ENCODE peak calls at places on chromosomes 16 and 17, in six cellular contexts. P is AG04449, W is OCI-LY7, L is HAP-1, G is ascending aorta, V is ovary. Q is an unnamed sample.

GRCh38 chr17:38783227-38783626 is 16.1 kb downstream of the PIP4K2B start:
- DNase-seq in P (no peak), W (no peak), L (no peak), G (no peak), V (no peak), Q (no peak)

GRCh38 chr17:34452769-34453168 is 89.7 kb upstream of the CCL1 start:
- DNase-seq in P (no peak), W (no peak), L (peak), G (no peak), V (no peak), Q (no peak)

GRCh38 chr17:82128287-82128686 is 30.3 kb upstream of the FASN start:
- DNase-seq in P (no peak), W (no peak), L (no peak), G (no peak), V (no peak), Q (no peak)

GRCh38 chr16:30561212-30561816 is 3.1 kb upstream of the ZNF764 start:
- DNase-seq in P (no peak), W (no peak), L (no peak), G (no peak), V (peak), Q (no peak)

GRCh38 chr17:48586355-48586924 is 3.6 kb downstream of the HOXB3 start:
- DNase-seq in P (no peak), W (no peak), L (no peak), G (no peak), V (no peak), Q (no peak)

GRCh38 chr17:74731347-74731605 is 5.8 kb upstream of the RAB37 start:
- DNase-seq in P (no peak), W (no peak), L (no peak), G (no peak), V (no peak), Q (no peak)

GRCh38 chr17:82740906-82741759 is 5.7 kb downstream of the FN3K start:
- DNase-seq in P (no peak), W (peak), L (no peak), G (no peak), V (no peak), Q (peak)

GRCh38 chr16:4800290-4801041 is 2.0 kb downstream of the ROGDI start:
- DNase-seq in P (no peak), W (no peak), L (no peak), G (no peak), V (no peak), Q (peak)

GRCh38 chr17:52244689-52245088 is 86.2 kb upstream of the CA10 start:
- DNase-seq in P (no peak), W (no peak), L (no peak), G (no peak), V (no peak), Q (no peak)

GRCh38 chr16:77912617-77913016 is 109.7 kb upstream of the CLEC3A start:
- DNase-seq in P (no peak), W (no peak), L (no peak), G (no peak), V (no peak), Q (no peak)

GRCh38 chr17:43465049-43465448 is 18.7 kb upstream of the DHX8 start:
- DNase-seq in P (no peak), W (no peak), L (no peak), G (no peak), V (no peak), Q (no peak)

GRCh38 chr16:80337786-80338185 is 203.0 kb upstream of the DYNLRB2 start:
- DNase-seq in P (no peak), W (no peak), L (no peak), G (no peak), V (no peak), Q (no peak)

GRCh38 chr17:57670769-57671545 is 74.1 kb downstream of the CCDC182 start:
- DNase-seq in P (no peak), W (no peak), L (no peak), G (no peak), V (no peak), Q (peak)

GRCh38 chr17:77375108-77375507 is 234.3 kb downstream of the SEC14L1 start:
- DNase-seq in P (no peak), W (no peak), L (no peak), G (no peak), V (no peak), Q (no peak)

GRCh38 chr17:59277031-59277430 is 54.4 kb upstream of the YPEL2 start:
- DNase-seq in P (no peak), W (peak), L (no peak), G (no peak), V (no peak), Q (no peak)

DNA sequence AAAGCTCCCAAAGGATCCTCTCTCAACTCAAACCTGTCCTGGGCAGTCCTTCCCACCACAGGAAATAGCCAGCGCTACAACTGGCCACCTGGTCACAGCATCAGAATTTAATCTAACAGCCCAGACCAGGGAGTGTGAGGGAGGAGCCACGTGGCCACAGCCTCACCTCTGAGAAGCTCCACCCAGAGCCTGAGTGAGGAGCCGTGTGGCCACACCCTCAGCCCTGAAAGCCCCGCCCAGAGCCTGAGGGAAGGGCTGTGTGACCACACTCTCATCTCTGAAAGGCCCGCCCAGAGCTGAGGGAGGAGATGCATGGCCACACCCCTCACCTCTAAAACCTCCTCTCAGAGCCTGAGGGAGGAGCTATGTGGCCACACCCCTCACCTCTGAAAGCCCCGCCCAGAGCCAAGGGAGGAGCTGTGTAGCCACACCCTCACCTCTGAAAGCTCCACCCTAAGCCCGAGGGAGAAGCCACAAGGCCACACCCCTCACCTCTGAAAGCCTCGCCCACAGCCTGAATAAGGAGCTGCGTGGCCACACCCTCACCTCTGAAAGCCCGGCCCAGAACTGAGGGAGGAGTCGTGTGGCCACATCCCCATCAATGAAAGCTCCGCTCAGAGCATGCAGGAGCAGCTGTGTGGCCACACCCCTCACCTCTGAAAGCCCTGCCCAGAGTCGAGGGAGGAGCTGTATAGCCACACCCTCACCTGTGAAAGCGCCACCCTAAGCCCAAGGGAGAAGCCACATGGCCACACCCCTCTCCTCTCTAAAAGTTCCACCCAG is 28.6 kb downstream of the SLC38A8 start:
- DNase-seq in P (no peak), W (peak), L (peak), G (no peak), V (no peak), Q (peak)
- H3K4me3 ChIP-seq in P (no peak), W (no peak), L (no peak), G (no peak), V (no peak), Q (no peak)

GRCh38 chr16:11476676-11477075 is 110.0 kb downstream of the LITAF start:
- DNase-seq in P (no peak), W (no peak), L (no peak), G (no peak), V (no peak), Q (no peak)
- H3K4me3 ChIP-seq in P (no peak), W (no peak), L (no peak), G (no peak), V (no peak), Q (no peak)

DNA sequence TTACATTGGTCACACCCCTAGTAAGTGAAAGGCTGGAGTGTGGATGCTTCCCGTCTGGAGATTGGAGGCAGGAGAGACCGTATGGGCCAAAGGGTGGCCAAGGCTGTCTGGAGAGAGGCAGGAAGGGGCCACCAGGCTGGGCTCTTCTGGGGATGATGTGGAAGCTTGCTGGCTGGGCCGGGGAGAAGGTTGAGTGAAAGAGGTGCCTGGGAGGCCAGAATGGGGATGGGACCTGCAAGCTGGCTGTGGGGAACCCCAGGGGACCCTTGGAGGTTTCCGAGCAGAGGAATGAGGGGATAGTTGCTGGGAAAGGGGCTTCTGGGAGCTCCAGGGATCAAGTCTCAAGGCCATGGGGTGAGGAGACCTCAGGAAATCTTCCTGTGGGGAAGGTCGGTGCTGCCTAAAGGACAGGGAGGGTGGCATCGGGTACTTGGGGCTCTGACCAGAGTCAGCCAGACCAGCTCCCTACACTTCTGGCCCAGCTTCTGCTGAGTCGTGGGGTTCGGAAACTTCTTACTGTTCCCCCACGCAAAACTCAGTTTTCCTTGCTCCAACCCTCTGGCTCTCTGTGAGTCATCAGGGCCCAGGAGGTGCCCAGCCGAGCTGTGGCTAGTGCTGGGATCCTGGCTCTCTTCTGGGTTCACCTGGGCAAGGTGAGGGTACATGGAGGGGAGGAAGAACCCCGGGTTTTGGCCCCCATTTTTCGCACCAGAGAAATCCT is 3.1 kb downstream of the MRC2 start:
- DNase-seq in P (no peak), W (no peak), L (no peak), G (no peak), V (no peak), Q (peak)
- H3K4me3 ChIP-seq in P (peak), W (no peak), L (no peak), G (peak), V (no peak), Q (no peak)

GRCh38 chr16:70432304-70432799 is 6.5 kb downstream of the ST3GAL2 start:
- DNase-seq in P (no peak), W (no peak), L (no peak), G (no peak), V (no peak), Q (no peak)
- H3K4me3 ChIP-seq in P (no peak), W (peak), L (no peak), G (no peak), V (no peak), Q (no peak)

GRCh38 chr16:87956771-87957279 is 5.6 kb downstream of the BANP start:
- DNase-seq in P (no peak), W (peak), L (no peak), G (no peak), V (no peak), Q (peak)

GRCh38 chr16:87954826-87955225 is 3.6 kb downstream of the BANP start:
- DNase-seq in P (no peak), W (no peak), L (no peak), G (no peak), V (peak), Q (no peak)

GRCh38 chr16:87954361-87954760 is 3.1 kb downstream of the BANP start:
- DNase-seq in P (no peak), W (no peak), L (no peak), G (no peak), V (no peak), Q (no peak)

GRCh38 chr16:87956169-87956770 is 5.0 kb downstream of the BANP start:
- DNase-seq in P (no peak), W (peak), L (no peak), G (no peak), V (no peak), Q (peak)

GRCh38 chr16:87955302-87956168 is 4.3 kb downstream of the BANP start:
- DNase-seq in P (no peak), W (no peak), L (no peak), G (no peak), V (no peak), Q (no peak)
- H3K4me3 ChIP-seq in P (no peak), W (no peak), L (no peak), G (no peak), V (no peak), Q (no peak)

DNA sequence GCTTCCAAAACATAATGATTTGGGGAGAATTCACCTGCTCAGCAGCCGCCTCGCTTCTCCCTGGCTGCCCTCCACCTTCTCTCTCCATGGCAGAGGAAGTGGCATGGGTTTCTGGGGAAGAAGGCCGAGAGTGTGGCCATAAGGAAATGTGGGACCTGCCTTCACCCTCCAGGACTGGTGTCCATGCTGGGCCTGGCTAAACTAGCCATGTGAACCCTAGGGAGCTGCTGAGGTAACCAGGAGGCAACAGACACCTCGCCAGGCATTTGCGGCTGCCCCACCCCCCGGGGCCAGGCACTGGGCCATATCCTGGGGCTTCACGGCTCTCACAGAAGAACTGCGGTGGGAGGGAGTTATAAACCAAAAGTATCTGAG is 9.9 kb upstream of the CMTM4 start:
- DNase-seq in P (no peak), W (no peak), L (no peak), G (no peak), V (no peak), Q (no peak)
- H3K4me3 ChIP-seq in P (no peak), W (no peak), L (no peak), G (no peak), V (no peak), Q (no peak)

GRCh38 chr17:16259926-16260325 is 42.9 kb downstream of the PIGL start:
- DNase-seq in P (no peak), W (no peak), L (no peak), G (no peak), V (no peak), Q (no peak)

GRCh38 chr17:16251043-16251442 is 34.0 kb downstream of the PIGL start:
- DNase-seq in P (no peak), W (no peak), L (no peak), G (no peak), V (no peak), Q (no peak)

GRCh38 chr17:16258916-16259315 is 41.9 kb downstream of the PIGL start:
- DNase-seq in P (no peak), W (no peak), L (no peak), G (no peak), V (no peak), Q (no peak)

GRCh38 chr17:16251556-16251955 is 34.5 kb downstream of the PIGL start:
- DNase-seq in P (no peak), W (no peak), L (no peak), G (no peak), V (no peak), Q (no peak)

GRCh38 chr17:16255481-16255901 is 38.5 kb downstream of the PIGL start:
- DNase-seq in P (no peak), W (no peak), L (peak), G (no peak), V (peak), Q (no peak)
- H3K4me3 ChIP-seq in P (no peak), W (no peak), L (no peak), G (peak), V (peak), Q (no peak)

GRCh38 chr16:50246299-50247122 is 19.8 kb upstream of the ADCY7 start:
- DNase-seq in P (no peak), W (no peak), L (peak), G (no peak), V (peak), Q (no peak)
- H3K4me3 ChIP-seq in P (peak), W (peak), L (peak), G (peak), V (peak), Q (peak)

DNA sequence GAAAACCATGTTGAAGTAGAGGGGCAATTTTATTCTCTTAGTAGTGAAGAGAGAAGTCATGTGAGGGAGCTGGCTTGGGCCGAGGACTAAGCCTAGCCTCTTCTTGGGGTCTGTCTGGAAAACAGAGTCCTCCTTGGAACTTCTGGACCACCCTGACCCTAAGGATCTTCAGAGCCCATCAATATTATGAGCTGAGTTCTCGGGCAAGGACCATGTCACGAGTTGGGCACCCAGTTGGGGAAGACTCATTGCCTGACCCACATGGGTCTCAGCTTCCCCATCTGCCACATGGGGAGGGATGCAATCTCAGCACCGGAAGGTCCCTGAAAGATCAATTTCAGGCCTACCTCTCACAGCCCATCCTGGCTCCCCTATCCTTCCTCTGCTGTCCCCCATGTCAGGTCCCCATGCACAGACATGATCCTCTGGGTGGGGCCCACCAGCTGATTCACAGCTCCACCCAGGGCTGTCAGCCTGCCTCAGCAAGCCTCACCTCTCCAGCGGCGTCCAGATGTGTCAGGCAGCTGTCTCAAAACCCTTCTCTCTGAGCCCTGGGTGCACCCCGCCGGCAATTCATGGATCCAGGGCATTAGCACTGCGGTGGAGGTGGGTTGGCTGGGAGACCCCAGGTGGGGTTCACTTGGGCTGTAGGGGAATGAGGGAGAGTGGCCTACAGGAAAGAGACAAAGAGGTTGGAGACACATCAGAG is 2.0 kb downstream of the NLRP1 start:
- DNase-seq in P (no peak), W (no peak), L (no peak), G (no peak), V (no peak), Q (peak)
- H3K4me3 ChIP-seq in P (no peak), W (no peak), L (no peak), G (no peak), V (no peak), Q (peak)

GRCh38 chr17:79010304-79010646 is 711 bp upstream of the CANT1 start:
- DNase-seq in P (no peak), W (no peak), L (no peak), G (no peak), V (no peak), Q (no peak)

GRCh38 chr17:79007504-79008381 is 1.8 kb downstream of the CANT1 start:
- DNase-seq in P (no peak), W (no peak), L (no peak), G (no peak), V (no peak), Q (no peak)

GRCh38 chr17:79008666-79009387 is 737 bp downstream of the CANT1 start:
- DNase-seq in P (no peak), W (no peak), L (no peak), G (no peak), V (no peak), Q (no peak)

GRCh38 chr17:79011451-79012147 is 2.0 kb upstream of the CANT1 start:
- DNase-seq in P (no peak), W (no peak), L (no peak), G (no peak), V (no peak), Q (peak)

GRCh38 chr17:79009397-79010303 is at the start of gene CANT1:
- DNase-seq in P (peak), W (peak), L (peak), G (no peak), V (peak), Q (peak)
- H3K4me3 ChIP-seq in P (peak), W (peak), L (peak), G (peak), V (peak), Q (peak)

Q was measured in epithelial cell of esophagus.